ENCODE peak calls at places on chromosomes 12 and 14, in six cellular contexts. A, N, M, P, F and T are unnamed samples.

GRCh38 chr12:48473061-48473460 is 702 bp downstream of the ANP32D start:
- DNase-seq in A (no peak), M (no peak), P (no peak), N (no peak), F (no peak), T (no peak)

GRCh38 chr12:108609535-108610335 is 11.9 kb upstream of the TMEM119 start:
- DNase-seq in A (no peak), N (no peak), P (peak), M (peak), F (peak), T (peak)

GRCh38 chr12:3712209-3712992 is 40.5 kb downstream of the CRACR2A start:
- DNase-seq in N (no peak), A (no peak), P (no peak), F (no peak), M (no peak), T (no peak)

GRCh38 chr14:23432102-23432925 is 3.1 kb downstream of the MYH7 start:
- DNase-seq in A (no peak), F (no peak), P (no peak), M (no peak), N (no peak), T (no peak)

GRCh38 chr14:88868558-88869159 is 44.2 kb downstream of the TTC8 start:
- DNase-seq in A (peak), N (peak), F (no peak), M (no peak), P (no peak), T (no peak)

GRCh38 chr12:113136990-113137511 is 1.5 kb upstream of the RASAL1 start:
- DNase-seq in N (no peak), P (no peak), F (no peak), A (no peak), M (peak), T (no peak)

GRCh38 chr12:101664961-101665360 is 32.5 kb upstream of the CHPT1 start:
- DNase-seq in P (no peak), A (no peak), N (no peak), M (no peak), F (no peak), T (no peak)

GRCh38 chr12:38456769-38457168 is 140.2 kb downstream of the ALG10B start:
- DNase-seq in M (no peak), F (no peak), A (no peak), N (no peak), P (no peak), T (no peak)

GRCh38 chr14:75340921-75341320 is 62.3 kb downstream of the FOS start:
- DNase-seq in M (peak), N (no peak), A (no peak), F (no peak), P (peak), T (peak)

GRCh38 chr14:34826661-34827060 is 48.5 kb downstream of the BAZ1A start:
- DNase-seq in P (no peak), N (no peak), F (no peak), M (no peak), A (no peak), T (no peak)

GRCh38 chr12:19912996-19913395 is 455.3 kb upstream of the PDE3A start:
- DNase-seq in N (no peak), M (no peak), A (no peak), F (no peak), P (no peak), T (no peak)

GRCh38 chr12:101713059-101713682 is 15.7 kb downstream of the CHPT1 start:
- DNase-seq in F (no peak), A (no peak), M (peak), N (no peak), P (peak), T (peak)

GRCh38 chr12:69290545-69291277 is 51.3 kb downstream of the CPSF6 start:
- DNase-seq in P (peak), M (peak), N (peak), F (no peak), A (peak), T (peak)

GRCh38 chr14:61472801-61473376 is 151.5 kb downstream of the PRKCH start:
- DNase-seq in A (peak), M (no peak), N (no peak), F (no peak), P (no peak), T (no peak)

GRCh38 chr14:51666070-51666469 is 14.4 kb downstream of the FRMD6 start:
- DNase-seq in M (no peak), N (no peak), A (no peak), F (no peak), P (no peak), T (no peak)

GRCh38 chr12:22312336-22312735 is 22.2 kb downstream of the ST8SIA1 start:
- DNase-seq in A (no peak), P (peak), N (no peak), F (no peak), M (no peak), T (no peak)

GRCh38 chr12:131829351-131829794 is 1.2 kb downstream of the MMP17 start:
- DNase-seq in P (no peak), F (no peak), N (no peak), A (no peak), M (no peak), T (no peak)

GRCh38 chr12:15336772-15337553 is 14.7 kb downstream of the PTPRO start:
- DNase-seq in N (no peak), A (no peak), M (no peak), P (no peak), F (no peak), T (no peak)

GRCh38 chr12:54932691-54933090 is 51.9 kb downstream of the TESPA1 start:
- DNase-seq in N (peak), P (peak), M (no peak), A (no peak), F (no peak), T (no peak)

GRCh38 chr14:23449314-23449713 is 13.9 kb upstream of the MYH7 start:
- DNase-seq in F (no peak), A (no peak), N (no peak), P (no peak), M (no peak), T (no peak)

GRCh38 chr14:102795060-102795925 is 18.0 kb downstream of the TRAF3 start:
- DNase-seq in P (peak), M (peak), N (peak), F (peak), A (peak), T (peak)

GRCh38 chr12:92553389-92553788 is 149.4 kb upstream of the PLEKHG7 start:
- DNase-seq in P (no peak), M (peak), A (no peak), F (no peak), N (no peak), T (no peak)

GRCh38 chr14:47674148-47674545 is 1.3 kb downstream of the MDGA2 start:
- DNase-seq in M (no peak), P (no peak), N (no peak), A (no peak), F (no peak), T (no peak)

GRCh38 chr14:94126419-94126677 is 3.1 kb downstream of the IFI27L2 start:
- DNase-seq in M (no peak), F (no peak), P (no peak), A (no peak), N (no peak), T (no peak)

GRCh38 chr12:69623970-69624369 is 13.3 kb upstream of the LRRC10 start:
- DNase-seq in N (no peak), P (no peak), A (no peak), F (no peak), M (peak), T (no peak)

GRCh38 chr14:89123851-89124250 is 293.2 kb downstream of the FOXN3 start:
- DNase-seq in M (no peak), P (no peak), N (no peak), A (no peak), F (no peak), T (no peak)

GRCh38 chr14:36207500-36207899 is 31.0 kb upstream of the PTCSC3 start:
- DNase-seq in P (no peak), F (no peak), M (no peak), A (no peak), N (peak), T (no peak)

GRCh38 chr12:100211698-100212097 is 11.1 kb downstream of the ACTR6 start:
- DNase-seq in P (no peak), N (no peak), M (no peak), F (no peak), A (no peak), T (no peak)